ENCODE peak calls at places on chromosomes 4 and X, in five cellular contexts. One of them, this sample, is unnamed.

GRCh38 chr4:6329478-6330383 is 60.1 kb downstream of the WFS1 start:
- DNase-seq in GM23248: no peak
- DNase-seq in upper lobe of right lung: no peak
- DNase-seq in psoas muscle: no peak
- DNase-seq in fibroblast of lung: no peak
- DNase-seq in this sample: no peak

GRCh38 chrX:104803219-104803618 is 237.2 kb downstream of the IL1RAPL2 start:
- DNase-seq in GM23248: no peak
- DNase-seq in upper lobe of right lung: no peak
- DNase-seq in psoas muscle: no peak
- DNase-seq in fibroblast of lung: no peak
- DNase-seq in this sample: no peak

GRCh38 chrX:109475174-109475891 is 6.6 kb downstream of the GUCY2F start:
- DNase-seq in GM23248: peak
- DNase-seq in upper lobe of right lung: peak
- DNase-seq in psoas muscle: no peak
- DNase-seq in fibroblast of lung: peak
- DNase-seq in this sample: no peak

GRCh38 chrX:137848291-137848905 is 282.5 kb downstream of the ZIC3 start:
- DNase-seq in GM23248: no peak
- DNase-seq in upper lobe of right lung: no peak
- DNase-seq in psoas muscle: no peak
- DNase-seq in fibroblast of lung: no peak
- DNase-seq in this sample: no peak

GRCh38 chr4:3420956-3421355 is 20.8 kb upstream of the HGFAC start:
- DNase-seq in GM23248: no peak
- DNase-seq in upper lobe of right lung: peak
- DNase-seq in psoas muscle: peak
- DNase-seq in fibroblast of lung: no peak
- DNase-seq in this sample: no peak

GRCh38 chr4:107115185-107115847 is 79.2 kb upstream of the DKK2 start:
- DNase-seq in GM23248: peak
- DNase-seq in upper lobe of right lung: no peak
- DNase-seq in psoas muscle: no peak
- DNase-seq in fibroblast of lung: peak
- DNase-seq in this sample: no peak

GRCh38 chr4:61605971-61606370 is 405.8 kb downstream of the ADGRL3 start:
- DNase-seq in GM23248: no peak
- DNase-seq in upper lobe of right lung: no peak
- DNase-seq in psoas muscle: no peak
- DNase-seq in fibroblast of lung: no peak
- DNase-seq in this sample: no peak

GRCh38 chrX:153744210-153745066 is 19.6 kb upstream of the PLXNB3 start:
- DNase-seq in GM23248: peak
- DNase-seq in upper lobe of right lung: no peak
- DNase-seq in psoas muscle: peak
- DNase-seq in fibroblast of lung: no peak
- DNase-seq in this sample: no peak

GRCh38 chr4:86261634-86262033 is 98.2 kb downstream of the MAPK10 start:
- DNase-seq in GM23248: no peak
- DNase-seq in upper lobe of right lung: no peak
- DNase-seq in psoas muscle: no peak
- DNase-seq in fibroblast of lung: peak
- DNase-seq in this sample: no peak

GRCh38 chr4:128871948-128872347 is 62.4 kb downstream of the JADE1 start:
- DNase-seq in GM23248: peak
- DNase-seq in upper lobe of right lung: no peak
- DNase-seq in psoas muscle: no peak
- DNase-seq in fibroblast of lung: peak
- DNase-seq in this sample: no peak

GRCh38 chr4:158809611-158810486 is 41.0 kb downstream of the FNIP2 start:
- DNase-seq in GM23248: peak
- DNase-seq in upper lobe of right lung: no peak
- DNase-seq in psoas muscle: no peak
- DNase-seq in fibroblast of lung: peak
- DNase-seq in this sample: peak

GRCh38 chr4:30716671-30717207 is 3.4 kb upstream of the PCDH7 start:
- DNase-seq in GM23248: peak
- DNase-seq in upper lobe of right lung: no peak
- DNase-seq in psoas muscle: no peak
- DNase-seq in fibroblast of lung: peak
- DNase-seq in this sample: no peak

GRCh38 chr4:106978046-106978774 is 57.9 kb downstream of the DKK2 start:
- DNase-seq in GM23248: no peak
- DNase-seq in upper lobe of right lung: peak
- DNase-seq in psoas muscle: no peak
- DNase-seq in fibroblast of lung: no peak
- DNase-seq in this sample: no peak

GRCh38 chr4:41140410-41140809 is 73.9 kb downstream of the APBB2 start:
- DNase-seq in GM23248: no peak
- DNase-seq in upper lobe of right lung: no peak
- DNase-seq in psoas muscle: no peak
- DNase-seq in fibroblast of lung: no peak
- DNase-seq in this sample: no peak
- H3K27ac ChIP-seq in GM23248: no peak
- H3K27ac ChIP-seq in upper lobe of right lung: no peak
- H3K27ac ChIP-seq in psoas muscle: no peak
- H3K27ac ChIP-seq in fibroblast of lung: no peak
- H3K27ac ChIP-seq in this sample: no peak

DNA sequence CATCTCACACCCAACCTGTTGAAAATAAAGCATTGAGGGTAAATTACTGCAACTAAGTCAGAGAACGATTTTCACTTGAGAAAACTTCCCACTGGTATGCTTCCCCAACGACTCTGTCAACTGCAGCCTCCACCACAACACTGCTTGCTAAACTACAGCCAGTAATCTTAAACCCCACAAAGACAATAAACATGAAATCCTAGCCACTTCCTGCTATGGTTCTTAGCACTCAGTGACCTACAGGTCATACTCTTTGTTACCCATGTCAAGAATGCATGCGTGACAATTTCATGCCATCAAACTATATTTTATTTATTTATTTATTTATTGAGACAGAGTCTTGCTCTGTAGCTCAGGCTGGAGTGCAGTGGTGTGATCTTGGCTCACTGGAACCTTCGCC is 154.2 kb downstream of the GRIA3 start:
- DNase-seq in GM23248: no peak
- DNase-seq in upper lobe of right lung: no peak
- DNase-seq in psoas muscle: no peak
- DNase-seq in fibroblast of lung: peak
- DNase-seq in this sample: no peak
- H3K27ac ChIP-seq in GM23248: peak
- H3K27ac ChIP-seq in upper lobe of right lung: no peak
- H3K27ac ChIP-seq in psoas muscle: no peak
- H3K27ac ChIP-seq in fibroblast of lung: no peak
- H3K27ac ChIP-seq in this sample: no peak

DNA sequence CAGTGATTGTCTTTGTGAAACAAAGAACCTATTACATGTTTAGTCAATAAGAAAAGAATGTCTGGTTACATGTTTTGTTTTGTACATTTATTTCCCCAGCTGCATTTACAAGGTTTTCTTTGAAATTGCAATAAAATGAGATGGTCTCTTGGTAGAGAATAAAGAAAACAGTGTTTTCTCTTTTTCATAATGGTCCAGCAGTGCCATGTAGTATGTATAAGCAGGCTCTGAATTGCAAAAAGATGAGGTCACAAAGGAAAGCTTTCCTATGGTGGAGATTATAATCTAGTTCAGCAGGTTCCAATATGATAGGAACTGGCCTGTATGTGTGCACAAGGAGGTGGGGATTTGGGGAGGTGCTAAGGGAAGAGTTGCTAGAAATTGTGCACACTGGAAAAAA is 1417.3 kb downstream of the STIM2 start:
- DNase-seq in GM23248: no peak
- DNase-seq in upper lobe of right lung: no peak
- DNase-seq in psoas muscle: no peak
- DNase-seq in fibroblast of lung: no peak
- DNase-seq in this sample: no peak
- H3K27ac ChIP-seq in GM23248: no peak
- H3K27ac ChIP-seq in upper lobe of right lung: no peak
- H3K27ac ChIP-seq in psoas muscle: no peak
- H3K27ac ChIP-seq in fibroblast of lung: no peak
- H3K27ac ChIP-seq in this sample: no peak

DNA sequence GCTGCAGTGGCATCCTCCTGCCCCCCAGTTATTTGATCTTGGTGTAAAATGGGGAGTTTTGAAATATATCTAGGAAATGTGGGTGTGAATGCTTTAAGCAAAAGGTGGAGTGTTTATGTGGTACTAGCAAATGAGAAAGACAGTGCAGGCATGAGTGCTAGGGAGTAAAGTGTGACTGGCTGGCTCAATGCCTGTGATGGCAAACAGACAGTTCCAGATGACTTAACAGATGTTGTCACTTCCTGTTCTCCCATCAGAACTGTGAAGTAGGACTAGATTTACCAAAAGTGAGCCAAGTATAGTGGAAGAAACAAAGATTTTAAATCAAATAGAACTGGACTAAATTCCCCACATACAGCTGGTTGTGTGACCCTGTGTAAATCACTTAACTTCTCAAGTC is 8.4 kb upstream of the AMOT start:
- DNase-seq in GM23248: peak
- DNase-seq in upper lobe of right lung: no peak
- DNase-seq in psoas muscle: peak
- DNase-seq in fibroblast of lung: no peak
- DNase-seq in this sample: no peak
- H3K27ac ChIP-seq in GM23248: no peak
- H3K27ac ChIP-seq in upper lobe of right lung: no peak
- H3K27ac ChIP-seq in psoas muscle: no peak
- H3K27ac ChIP-seq in fibroblast of lung: no peak
- H3K27ac ChIP-seq in this sample: no peak

DNA sequence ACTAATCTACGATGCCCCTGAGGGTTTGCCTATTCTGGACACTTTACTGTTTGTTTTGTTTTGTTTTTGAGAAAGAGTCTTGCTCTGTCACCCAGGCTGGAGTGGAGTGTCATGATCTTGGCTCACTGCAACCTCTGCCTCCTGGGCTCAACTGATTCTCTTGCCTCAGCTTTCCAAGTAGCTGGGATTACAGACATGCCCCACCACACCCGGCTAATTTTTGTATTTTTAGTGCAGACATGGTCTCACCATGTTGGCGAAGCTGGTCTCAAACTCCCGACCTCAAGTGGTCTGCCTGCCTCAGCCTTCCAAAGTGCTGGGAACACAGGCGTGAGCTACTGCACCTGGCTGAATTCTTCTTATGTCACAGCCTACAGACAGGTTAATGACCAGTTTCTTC is 70.7 kb downstream of the MFAP3L start:
- DNase-seq in GM23248: no peak
- DNase-seq in upper lobe of right lung: no peak
- DNase-seq in psoas muscle: no peak
- DNase-seq in fibroblast of lung: no peak
- DNase-seq in this sample: no peak
- H3K27ac ChIP-seq in GM23248: no peak
- H3K27ac ChIP-seq in upper lobe of right lung: no peak
- H3K27ac ChIP-seq in psoas muscle: no peak
- H3K27ac ChIP-seq in fibroblast of lung: no peak
- H3K27ac ChIP-seq in this sample: no peak

This sample was measured in CD8-positive, alpha-beta memory T cell.